ENCODE peak calls at places on chromosomes 16 and 17, in nine cellular contexts. W is EH; V is retinal pigment epithelial cell; L is ELR; P is M059J; G is left lobe of liver; J is nephron progenitor cell; M is stimulated activated CD8-positive, alpha-beta memory T cell treated with anti-CD3 and anti-CD28 coated beads, Interleukin-12 subunit alpha, Interleukin-12 subunit beta, amount 100 ng/mL, for 4 hours; R is amniotic stem cell. O is an unnamed sample.

GRCh38 chr17:41223821-41224220 is 2.6 kb upstream of the KRTAP9-2 start:
- DNase-seq in W (peak), V (no peak), L (no peak), P (no peak), G (no peak), J (no peak), M (no peak), R (no peak), O (no peak)

GRCh38 chr17:39016193-39017153 is 49.3 kb upstream of the FBXO47 start:
- DNase-seq in W (peak), V (peak), L (peak), P (peak), G (no peak), J (no peak), M (no peak), R (no peak), O (peak)

GRCh38 chr16:8686031-8686621 is 11.7 kb downstream of the ABAT start:
- DNase-seq in W (no peak), V (no peak), L (no peak), P (peak), G (peak), J (peak), M (no peak), R (no peak), O (no peak)

GRCh38 chr17:74297941-74298340 is 23.9 kb downstream of the DNAI2 start:
- DNase-seq in W (no peak), V (no peak), L (peak), P (peak), G (no peak), J (no peak), M (no peak), R (no peak), O (no peak)

GRCh38 chr17:39404542-39405378 is 3.3 kb upstream of the FBXL20 start:
- DNase-seq in W (peak), V (peak), L (peak), P (peak), G (peak), J (no peak), M (no peak), R (peak), O (peak)

GRCh38 chr16:72936408-72936807 is 111.5 kb downstream of the ZFHX3 start:
- DNase-seq in W (no peak), V (no peak), L (no peak), P (no peak), G (no peak), J (no peak), M (no peak), R (no peak), O (no peak)

GRCh38 chr17:41178843-41179616 is 1.0 kb upstream of the KRTAP4-2 start:
- DNase-seq in W (peak), V (no peak), L (peak), P (peak), G (no peak), J (no peak), M (no peak), R (no peak), O (no peak)

GRCh38 chr16:457732-458400 is 32.4 kb downstream of the RAB11FIP3 start:
- DNase-seq in W (peak), V (no peak), L (peak), P (no peak), G (no peak), J (no peak), M (no peak), R (no peak), O (no peak)

GRCh38 chr17:78969865-78970264 is 9.9 kb downstream of the LGALS3BP start:
- DNase-seq in W (no peak), V (no peak), L (no peak), P (no peak), G (no peak), J (no peak), M (no peak), R (no peak), O (no peak)

GRCh38 chr17:64630309-64631223 is 31.5 kb downstream of the SMURF2 start:
- DNase-seq in W (no peak), V (no peak), L (no peak), P (no peak), G (no peak), J (no peak), M (no peak), R (no peak), O (peak)

GRCh38 chr17:48752399-48753288 is 24.1 kb upstream of the HOXB13 start:
- DNase-seq in W (no peak), V (no peak), L (no peak), P (no peak), G (no peak), J (no peak), M (no peak), R (no peak), O (no peak)

GRCh38 chr17:77440571-77440981 is 299.8 kb downstream of the SEC14L1 start:
- DNase-seq in W (no peak), V (no peak), L (no peak), P (no peak), G (no peak), J (no peak), M (no peak), R (no peak), O (peak)

GRCh38 chr17:339193-340061 is 13.2 kb downstream of the RPH3AL start:
- DNase-seq in W (no peak), V (no peak), L (no peak), P (no peak), G (no peak), J (no peak), M (no peak), R (no peak), O (no peak)

GRCh38 chr16:22903716-22904115 is 89.8 kb downstream of the HS3ST2 start:
- DNase-seq in W (no peak), V (no peak), L (no peak), P (no peak), G (no peak), J (no peak), M (no peak), R (no peak), O (no peak)